ENCODE peak calls at places on chromosomes 1 and 21, in five cellular contexts. S, V, B, A and D are unnamed samples.

GRCh38 chr1:36771678-36772284 is 262.5 kb downstream of the GRIK3 start:
- DNase-seq in S (peak; percentile 42), V (no peak), B (no peak), A (no peak), D (no peak)

GRCh38 chr1:109901508-109902145 is 9.0 kb upstream of the CSF1 start:
- DNase-seq in S (no peak), V (no peak), B (no peak), A (peak; percentile 75), D (no peak)

GRCh38 chr1:12246584-12246983 is 16.8 kb downstream of the VPS13D start:
- DNase-seq in S (no peak), V (no peak), B (no peak), A (no peak), D (no peak)

GRCh38 chr1:8374812-8375211 is 56.9 kb downstream of the SLC45A1 start:
- DNase-seq in S (no peak), V (peak; percentile 24), B (no peak), A (peak; percentile 52), D (no peak)

GRCh38 chr1:94239796-94240195 is 2.4 kb upstream of the ARHGAP29 start:
- DNase-seq in S (no peak), V (no peak), B (no peak), A (no peak), D (no peak)

GRCh38 chr1:112357467-112357866 is 38.5 kb upstream of the CTTNBP2NL start:
- DNase-seq in S (no peak), V (no peak), B (no peak), A (no peak), D (no peak)

GRCh38 chr1:246583448-246584185 is 17.4 kb downstream of the CNST start:
- DNase-seq in S (no peak), V (no peak), B (peak; percentile 51), A (peak; percentile 44), D (no peak)

GRCh38 chr1:112083487-112083886 is 94.0 kb upstream of the KCND3 start:
- DNase-seq in S (no peak), V (no peak), B (no peak), A (no peak), D (no peak)

GRCh38 chr1:63773815-63774616 is at the start of gene ROR1:
- DNase-seq in S (peak; percentile 94), V (peak; percentile 72), B (peak; percentile 86), A (peak; percentile 93), D (peak; percentile 77)

GRCh38 chr21:46035809-46036695 is 54.5 kb downstream of the COL6A1 start:
- DNase-seq in S (no peak), V (no peak), B (peak; percentile 72), A (no peak), D (no peak)

GRCh38 chr1:228372183-228373003 is 34.2 kb downstream of the TRIM11 start:
- DNase-seq in S (peak; percentile 85), V (no peak), B (no peak), A (no peak), D (peak; percentile 26)

GRCh38 chr21:26169061-26169610 is 1.4 kb downstream of the APP start:
- DNase-seq in S (no peak), V (peak; percentile 29), B (peak; percentile 13), A (peak; percentile 51), D (no peak)
- H3K4me3 ChIP-seq in S (peak overlapping the region; percentile 98), V (peak overlapping the region; percentile 81), B (peak overlapping the region; percentile 63), A (peak overlapping the region; percentile 92), D (peak overlapping the region; percentile 83)

GRCh38 chr1:23480187-23481025 is 3.6 kb downstream of the ASAP3 start:
- DNase-seq in S (no peak), V (no peak), B (no peak), A (no peak), D (no peak)
- H3K4me1 ChIP-seq in S (peaks cover 38% of the 10 kb centered on the region), V (peaks cover 33% of the 10 kb centered on the region), B (peaks cover 8% of the 10 kb centered on the region), A (peaks cover 26% of the 10 kb centered on the region), D (peaks cover 45% of the 10 kb centered on the region)

DNA sequence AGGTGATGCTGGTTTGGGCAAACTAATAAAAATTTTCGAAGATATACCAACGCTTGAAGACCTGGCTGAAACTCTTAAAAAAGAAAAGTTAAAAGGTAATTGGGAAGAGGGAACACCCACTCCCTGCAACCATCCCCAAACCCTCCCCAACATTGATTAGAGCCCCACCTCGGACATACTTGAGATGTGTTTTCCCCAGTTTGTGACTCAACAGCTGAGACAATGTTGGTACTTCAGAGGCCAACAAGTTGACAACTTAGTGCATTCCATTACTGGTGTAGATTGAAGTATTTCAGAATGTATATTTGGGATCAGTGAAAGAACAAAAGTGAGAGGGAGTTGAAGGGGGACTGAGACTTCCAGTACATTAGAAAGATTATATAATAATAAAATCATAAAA is 5.1 kb downstream of the IFI16 start:
- DNase-seq in S (no peak), V (no peak), B (no peak), A (no peak), D (no peak)
- H3K4me3 ChIP-seq in S (no peak overlapping the region), V (no peak overlapping the region), B (no peak overlapping the region), A (peak overlapping the region; percentile 53), D (no peak overlapping the region)

DNA sequence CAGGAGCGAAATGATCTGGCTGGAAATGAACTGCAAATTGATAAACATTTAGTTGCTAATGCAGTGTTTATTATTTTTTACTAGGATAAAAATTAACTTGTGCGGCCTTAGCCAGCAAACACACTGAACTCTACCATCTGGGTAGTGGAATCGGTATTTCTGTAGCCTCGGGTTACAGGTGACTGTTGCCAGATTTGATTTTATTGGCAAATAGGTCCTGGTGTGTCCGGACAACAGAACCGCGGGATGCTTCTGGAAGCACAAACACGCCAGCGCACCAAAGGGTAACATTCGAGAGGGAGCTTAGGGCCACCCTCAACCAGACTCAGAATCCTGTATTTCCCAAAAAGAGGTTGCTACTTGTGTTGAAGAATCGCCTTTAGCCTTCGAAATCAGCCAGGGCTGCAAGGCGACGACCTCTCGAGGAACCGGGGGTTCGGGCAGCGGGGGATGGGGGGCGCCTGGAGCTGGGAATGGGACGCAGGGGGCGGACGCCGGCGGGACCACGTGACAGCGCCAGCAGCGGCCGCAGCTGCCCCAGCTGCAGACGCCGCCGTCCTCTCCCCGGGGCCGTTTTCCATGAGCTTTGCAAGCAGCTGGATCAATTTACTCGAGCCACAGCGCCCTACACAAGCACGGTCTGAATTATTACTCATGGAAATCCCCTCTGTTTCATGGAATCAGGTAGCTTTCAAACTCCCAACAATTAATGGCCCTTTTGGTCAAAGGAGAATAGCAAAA is 158.8 kb downstream of the TOMM20 start:
- DNase-seq in S (peak; percentile 91), V (no peak), B (peak; percentile 72), A (peak; percentile 63), D (no peak)
- H3K4me1 ChIP-seq in S (peaks cover 40% of the 10 kb centered on the region), V (peaks cover 19% of the 10 kb centered on the region), B (peaks cover 15% of the 10 kb centered on the region), A (peaks cover 59% of the 10 kb centered on the region), D (peaks cover 12% of the 10 kb centered on the region)